ENCODE peak calls at places on chromosomes 5 and 9, in five cellular contexts. I is cardiac fibroblast, T is brain microvascular endothelial cell, F is GM12878, K is AG10803. Q is an unnamed sample.

GRCh38 chr9:104412238-104412637 is 91.8 kb upstream of the OR13F1 start:
- DNase-seq in F (no peak), K (no peak), I (no peak), T (no peak), Q (no peak)

GRCh38 chr5:171975262-171975876 is 31.1 kb downstream of the FBXW11 start:
- DNase-seq in K (peak), T (peak), F (no peak), I (peak), Q (no peak)

GRCh38 chr5:170747851-170748250 is 35.7 kb upstream of the GABRP start:
- DNase-seq in F (no peak), T (peak), K (peak), I (peak), Q (no peak)

GRCh38 chr5:78162253-78162862 is 132.1 kb downstream of the AP3B1 start:
- DNase-seq in K (peak), T (peak), I (peak), F (no peak), Q (no peak)

GRCh38 chr5:23506329-23507236 is 826 bp upstream of the PRDM9 start:
- DNase-seq in K (no peak), I (peak), F (no peak), T (no peak), Q (no peak)

GRCh38 chr9:133116346-133117231 is 4.5 kb downstream of the RALGDS start:
- DNase-seq in I (no peak), T (no peak), F (no peak), K (no peak), Q (no peak)

GRCh38 chr9:137087409-137087925 is 682 bp downstream of the MAN1B1 start:
- DNase-seq in K (no peak), I (no peak), T (no peak), F (no peak), Q (no peak)

GRCh38 chr5:175778951-175779475 is 92.4 kb upstream of the CPLX2 start:
- DNase-seq in I (peak), T (peak), F (no peak), K (no peak), Q (no peak)

GRCh38 chr9:98007251-98007928 is 24.2 kb downstream of the ANP32B start:
- DNase-seq in F (no peak), I (no peak), K (peak), T (no peak), Q (no peak)

GRCh38 chr9:137244486-137245449 is 3.7 kb downstream of the TUBB4B start:
- DNase-seq in T (no peak), F (no peak), I (no peak), K (no peak), Q (no peak)

GRCh38 chr9:109737295-109737694 is 42.7 kb upstream of the PALM2AKAP2 start:
- DNase-seq in T (no peak), F (no peak), I (no peak), K (no peak), Q (no peak)

GRCh38 chr9:109739760-109740159 is 40.2 kb upstream of the PALM2AKAP2 start:
- DNase-seq in T (no peak), I (no peak), K (no peak), F (no peak), Q (no peak)

GRCh38 chr9:109745335-109746283 is 34.4 kb upstream of the PALM2AKAP2 start:
- DNase-seq in F (no peak), K (peak), I (peak), T (no peak), Q (no peak)

DNA sequence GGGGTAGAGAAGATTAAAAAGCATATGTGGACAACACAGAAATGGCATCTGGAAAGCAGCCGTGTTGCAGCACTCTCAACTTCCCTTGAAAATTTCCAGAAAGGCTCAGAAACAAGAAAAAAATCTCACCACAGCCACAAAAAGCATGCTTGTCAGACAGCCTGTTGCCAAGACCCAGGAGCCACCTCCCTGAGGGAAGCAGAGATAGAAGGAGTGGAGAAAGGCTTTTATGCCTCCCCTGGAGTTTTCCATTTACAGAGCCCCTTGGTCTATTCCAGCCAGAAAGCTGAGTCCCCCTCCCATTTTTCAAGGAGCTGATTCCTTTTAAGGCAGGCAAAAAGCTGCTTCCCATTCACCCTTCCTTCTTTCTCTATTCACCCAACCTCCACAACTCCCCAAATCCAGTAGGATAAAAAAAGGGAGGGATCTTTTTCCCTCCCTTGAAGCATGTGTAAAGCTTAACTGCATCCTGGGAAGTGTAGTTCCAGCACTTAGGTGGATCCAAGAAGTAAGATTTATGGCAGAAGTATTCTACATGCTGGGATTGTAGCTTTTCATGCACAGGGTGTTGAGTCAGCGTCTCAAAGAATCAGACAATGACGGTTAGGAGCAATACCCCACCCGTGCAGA is 37.1 kb upstream of the PALM2AKAP2 start:
- DNase-seq in F (no peak), I (peak), T (peak), K (peak), Q (peak)
- TF ChIP-seq CTCF in F (no peak), I (no peak), T (no peak), K (no peak), Q (no peak)

GRCh38 chr5:69364414-69364813 is 4.9 kb downstream of the AK6 start:
- DNase-seq in K (peak), T (peak), F (no peak), I (peak), Q (no peak)
- TF ChIP-seq CTCF in K (peak), T (peak), F (peak), I (peak), Q (peak)

GRCh38 chr5:122492675-122493074 is 180.6 kb downstream of the SNCAIP start:
- DNase-seq in T (peak), I (no peak), K (peak), F (no peak), Q (no peak)
- TF ChIP-seq CTCF in T (peak), I (peak), K (peak), F (peak), Q (peak)

DNA sequence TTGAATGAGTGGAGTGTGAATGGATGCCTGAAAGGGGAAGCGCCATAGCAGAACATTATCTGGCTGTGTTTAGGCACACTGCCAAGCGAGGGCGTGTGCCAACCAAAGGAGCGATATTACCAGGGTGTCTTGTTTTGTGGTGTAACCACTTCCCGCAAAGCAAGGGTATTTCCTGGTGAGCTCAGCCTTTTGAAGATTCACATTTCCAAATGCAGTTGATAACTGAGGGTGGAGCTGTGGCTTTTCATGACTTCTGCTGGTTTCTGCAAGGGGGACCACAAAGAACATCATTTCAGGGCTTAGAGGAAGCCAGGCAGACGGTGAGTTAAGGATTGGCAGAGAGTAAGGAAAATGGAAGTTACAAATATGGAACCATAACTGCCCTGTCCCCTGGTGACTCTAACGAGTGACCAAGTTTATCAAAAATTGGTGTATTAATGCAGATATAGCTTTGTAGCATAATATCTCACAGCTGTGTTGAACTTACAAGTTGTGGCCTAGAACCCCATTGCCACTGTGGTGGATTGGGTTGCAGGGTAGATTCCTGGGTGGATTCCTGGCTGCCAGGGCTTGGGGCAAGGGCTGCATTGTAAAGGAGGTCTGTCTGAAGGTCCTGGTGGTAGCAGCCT is 71.4 kb downstream of the RALGPS1 start:
- DNase-seq in I (peak), T (peak), K (peak), F (peak), Q (peak)
- TF ChIP-seq CTCF in I (no peak), T (no peak), K (no peak), F (no peak), Q (no peak)

GRCh38 chr5:6222899-6223298 is 155.4 kb downstream of the MED10 start:
- DNase-seq in T (no peak), K (no peak), F (no peak), I (no peak), Q (no peak)
- TF ChIP-seq CTCF in T (no peak), K (no peak), F (no peak), I (no peak), Q (no peak)

DNA sequence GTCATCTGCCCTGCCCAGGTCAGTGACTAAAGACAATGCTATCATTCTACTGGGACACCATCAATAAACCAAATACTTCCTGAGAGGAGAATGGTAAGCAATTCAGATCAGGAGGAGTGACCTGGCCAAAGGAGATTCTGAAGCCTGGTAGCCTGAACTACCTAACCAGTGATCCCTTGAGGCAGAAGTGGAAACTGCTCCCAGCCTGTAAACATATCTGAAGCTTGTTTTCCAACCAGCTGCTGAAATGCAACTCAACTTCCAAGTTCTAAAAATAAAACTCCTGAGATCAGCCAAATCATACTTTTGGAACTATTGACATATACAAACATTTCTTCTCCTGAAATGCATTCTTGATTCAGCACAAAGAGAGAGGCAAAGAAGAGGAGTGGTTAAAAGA is 204.1 kb downstream of the EBF1 start:
- DNase-seq in K (peak), F (no peak), T (peak), I (peak), Q (no peak)
- TF ChIP-seq CTCF in K (peak), F (no peak), T (peak), I (peak), Q (no peak)

GRCh38 chr5:72355706-72356299 is 35.6 kb downstream of the PTCD2 start:
- DNase-seq in K (peak), F (no peak), I (peak), T (peak), Q (no peak)
- TF ChIP-seq CTCF in K (peak), F (peak), I (peak), T (peak), Q (peak)

GRCh38 chr5:126801992-126802294 is 25.0 kb downstream of the LMNB1 start:
- DNase-seq in F (no peak), T (peak), K (peak), I (peak), Q (peak)
- TF ChIP-seq CTCF in F (peak), T (peak), K (peak), I (peak), Q (peak)

Q was measured in HFF-Myc.